ENCODE peak calls at places on chromosomes 2 and 18, in five cellular contexts. Q is A549, H is IMR-90, L is SK-N-SH, T is GM12878. G is an unnamed sample.

GRCh38 chr18:9008203-9008708 is 94.2 kb upstream of the NDUFV2 start:
- DNase-seq in Q (no peak), H (no peak), T (no peak), L (no peak), G (no peak)

GRCh38 chr2:126900646-126901319 is 2.1 kb downstream of the TEX51 start:
- DNase-seq in Q (no peak), L (no peak), H (no peak), T (no peak), G (no peak)

GRCh38 chr2:84881581-84882414 is 914 bp upstream of the TRABD2A start:
- DNase-seq in T (no peak), L (peak), H (peak), Q (peak), G (peak)

GRCh38 chr2:64325852-64326577 is 127.9 kb upstream of the LGALSL start:
- DNase-seq in T (peak), H (no peak), Q (no peak), L (no peak), G (no peak)

GRCh38 chr18:58176915-58177717 is 133.1 kb downstream of the NEDD4L start:
- DNase-seq in L (no peak), T (no peak), H (peak), Q (no peak), G (no peak)

GRCh38 chr2:166984797-166985196 is 96.5 kb downstream of the XIRP2 start:
- DNase-seq in T (no peak), H (peak), Q (no peak), L (no peak), G (no peak)

GRCh38 chr18:48153641-48154481 is 223.4 kb upstream of the SMAD2 start:
- DNase-seq in L (no peak), Q (no peak), H (no peak), T (no peak), G (no peak)

GRCh38 chr2:72007402-72007801 is 140.3 kb downstream of the CYP26B1 start:
- DNase-seq in L (no peak), H (no peak), T (no peak), Q (no peak), G (no peak)

GRCh38 chr2:75844651-75845050 is 133.9 kb upstream of the GCFC2 start:
- DNase-seq in Q (no peak), L (no peak), H (no peak), T (peak), G (no peak)

GRCh38 chr18:45621068-45621511 is 5.8 kb downstream of the SLC14A2 start:
- DNase-seq in L (peak), Q (peak), H (peak), T (no peak), G (peak)

GRCh38 chr2:217685255-217685605 is 317.6 kb downstream of the TNS1 start:
- DNase-seq in Q (peak), L (no peak), H (peak), T (no peak), G (no peak)

GRCh38 chr2:28941008-28941407 is 40.1 kb upstream of the TOGARAM2 start:
- DNase-seq in Q (no peak), L (no peak), H (no peak), T (no peak), G (no peak)

GRCh38 chr18:78242307-78242643 is 737.3 kb upstream of the SALL3 start:
- DNase-seq in Q (no peak), T (no peak), L (no peak), H (no peak), G (no peak)

GRCh38 chr2:13009027-13009426 is 292.3 kb downstream of the TRIB2 start:
- DNase-seq in Q (no peak), L (no peak), H (peak), T (no peak), G (no peak)

GRCh38 chr18:58046087-58046793 is 2.2 kb downstream of the NEDD4L start:
- DNase-seq in L (no peak), Q (no peak), H (no peak), T (no peak), G (no peak)

GRCh38 chr18:44700652-44701051 is 20.0 kb downstream of the SETBP1 start:
- DNase-seq in H (no peak), T (no peak), Q (no peak), L (no peak), G (no peak)

GRCh38 chr2:119064567-119064966 is 94.0 kb downstream of the C1QL2 start:
- DNase-seq in Q (no peak), L (no peak), T (no peak), H (no peak), G (no peak)

GRCh38 chr2:119531292-119531691 is 7.0 kb upstream of the SCTR start:
- DNase-seq in Q (no peak), H (no peak), T (no peak), L (no peak), G (no peak)

GRCh38 chr2:24409700-24410556 is 49.6 kb upstream of the ITSN2 start:
- DNase-seq in Q (peak), H (peak), L (peak), T (peak), G (peak)

GRCh38 chr2:121898483-121898882 is 143.0 kb downstream of the TSN start:
- DNase-seq in Q (no peak), L (no peak), H (peak), T (no peak), G (no peak)

GRCh38 chr2:66700181-66700686 is 265.3 kb downstream of the MEIS1 start:
- DNase-seq in L (no peak), Q (no peak), H (no peak), T (no peak), G (peak)

GRCh38 chr2:69166812-69167468 is 154.0 kb downstream of the ANTXR1 start:
- DNase-seq in L (no peak), Q (no peak), H (no peak), T (no peak), G (no peak)

GRCh38 chr2:26737221-26737620 is 26.9 kb upstream of the SLC35F6 start:
- DNase-seq in L (peak), H (no peak), T (no peak), Q (no peak), G (no peak)

GRCh38 chr2:67930156-67930555 is 132.6 kb downstream of the C1D start:
- DNase-seq in H (no peak), Q (no peak), T (no peak), L (no peak), G (no peak)

GRCh38 chr18:44679056-44679911 is 1.4 kb upstream of the SETBP1 start:
- DNase-seq in Q (peak), T (no peak), L (peak), H (peak), G (peak)

GRCh38 chr2:44163782-44164181 is 4.9 kb upstream of the PPM1B start:
- DNase-seq in T (no peak), H (no peak), L (no peak), Q (no peak), G (no peak)

GRCh38 chr2:182631299-182631698 is 84.8 kb upstream of the DNAJC10 start:
- DNase-seq in Q (no peak), T (no peak), L (no peak), H (no peak), G (no peak)

GRCh38 chr2:156005999-156006712 is 326.4 kb downstream of the NR4A2 start:
- DNase-seq in Q (no peak), T (no peak), L (no peak), H (no peak), G (no peak)
- TF ChIP-seq RCOR1 in Q (no peak), T (no peak), L (no peak), H (no peak), G (no peak)

DNA sequence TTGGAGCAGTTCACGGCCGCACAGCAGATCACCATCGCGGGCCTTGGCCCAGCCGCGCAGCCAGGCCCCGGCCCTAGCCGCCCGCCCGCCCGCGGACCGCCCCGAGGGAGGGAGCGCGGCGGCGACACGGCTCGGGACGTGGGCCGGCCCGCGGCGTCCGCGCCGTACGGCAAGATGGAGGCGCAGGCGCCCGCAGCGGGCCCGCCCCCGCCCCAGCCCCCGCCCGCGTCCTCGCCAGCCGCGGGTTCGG is at the start of gene THAP4:
- DNase-seq in H (no peak), T (no peak), L (peak), Q (no peak), G (peak)
- TF ChIP-seq RCOR1 in H (no peak), T (no peak), L (no peak), Q (no peak), G (no peak)

GRCh38 chr18:25229080-25229479 is 122.9 kb downstream of the ZNF521 start:
- DNase-seq in Q (no peak), L (peak), H (peak), T (no peak), G (peak)
- TF ChIP-seq RCOR1 in Q (no peak), L (peak), H (no peak), T (no peak), G (peak)

GRCh38 chr2:157302492-157303099 is 23.0 kb downstream of the ERMN start:
- DNase-seq in H (peak), L (peak), T (peak), Q (peak), G (peak)
- TF ChIP-seq RCOR1 in H (no peak), L (no peak), T (no peak), Q (no peak), G (no peak)

GRCh38 chr2:218880749-218881594 is at the start of gene WNT10A:
- DNase-seq in Q (no peak), L (peak), T (no peak), H (no peak), G (no peak)

GRCh38 chr2:218878486-218878885 is 2.2 kb upstream of the WNT10A start:
- DNase-seq in T (no peak), Q (no peak), L (no peak), H (no peak), G (no peak)

GRCh38 chr2:218881744-218882462 is 1.3 kb downstream of the WNT10A start:
- DNase-seq in L (peak), H (no peak), T (no peak), Q (no peak), G (no peak)

GRCh38 chr2:218878941-218879761 is 1.5 kb upstream of the WNT10A start:
- DNase-seq in L (peak), H (no peak), T (no peak), Q (no peak), G (no peak)

GRCh38 chr2:218879881-218880748 is 537 bp upstream of the WNT10A start:
- DNase-seq in T (peak), Q (no peak), L (peak), H (no peak), G (peak)
- TF ChIP-seq RCOR1 in T (no peak), Q (no peak), L (no peak), H (no peak), G (no peak)

GRCh38 chr18:21831413-21831831 is 90.8 kb downstream of the MIB1 start:
- DNase-seq in L (no peak), T (no peak), Q (no peak), H (peak), G (no peak)

GRCh38 chr18:21834301-21834660 is 93.7 kb downstream of the MIB1 start:
- DNase-seq in L (no peak), Q (no peak), H (peak), T (no peak), G (no peak)

GRCh38 chr18:21830533-21830932 is 89.9 kb downstream of the MIB1 start:
- DNase-seq in Q (no peak), T (no peak), L (no peak), H (no peak), G (no peak)

DNA sequence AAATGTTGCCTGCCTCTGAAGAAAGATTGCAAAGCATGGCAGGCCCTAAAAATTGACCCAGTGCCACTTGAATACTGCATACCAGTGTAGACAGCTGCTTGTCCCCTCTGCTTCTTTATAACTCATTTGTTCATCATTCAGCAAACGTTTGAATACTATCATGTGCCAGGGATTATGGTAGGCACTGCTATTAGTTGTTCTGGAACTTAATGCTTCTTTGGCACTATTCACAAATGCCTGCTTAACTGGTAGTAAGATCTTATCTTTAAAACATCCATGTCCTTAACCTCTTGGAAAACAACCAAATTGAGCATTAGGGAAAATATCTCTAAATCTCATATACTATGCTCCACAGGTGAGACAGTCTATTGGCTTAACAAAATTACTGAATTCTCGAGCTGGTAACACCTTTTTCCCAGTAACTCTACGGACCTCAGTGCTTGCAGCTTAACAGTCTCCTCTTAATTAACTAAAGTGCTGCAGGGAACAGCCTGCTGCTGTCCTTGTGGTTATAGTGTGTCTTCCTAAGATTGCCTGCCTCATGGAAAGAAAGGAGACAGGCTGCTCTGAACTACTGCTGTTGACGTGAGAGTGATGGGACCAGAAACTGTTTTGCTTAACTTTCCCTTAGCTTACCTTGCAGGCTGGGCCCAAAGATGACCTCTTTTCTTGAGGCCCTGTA is 93.2 kb downstream of the MIB1 start:
- DNase-seq in T (no peak), Q (no peak), L (peak), H (no peak), G (no peak)
- TF ChIP-seq RCOR1 in T (no peak), Q (no peak), L (no peak), H (no peak), G (no peak)

GRCh38 chr2:112706170-112706664 is 14.6 kb upstream of the NT5DC4 start:
- DNase-seq in H (peak), T (peak), Q (no peak), L (no peak), G (peak)

GRCh38 chr2:112710956-112711355 is 9.9 kb upstream of the NT5DC4 start:
- DNase-seq in H (no peak), L (no peak), T (no peak), Q (no peak), G (no peak)

GRCh38 chr2:112711356-112711755 is 9.5 kb upstream of the NT5DC4 start:
- DNase-seq in H (no peak), Q (no peak), T (no peak), L (no peak), G (no peak)

GRCh38 chr2:112709703-112710102 is 11.1 kb upstream of the NT5DC4 start:
- DNase-seq in T (no peak), Q (no peak), H (no peak), L (no peak), G (no peak)

DNA sequence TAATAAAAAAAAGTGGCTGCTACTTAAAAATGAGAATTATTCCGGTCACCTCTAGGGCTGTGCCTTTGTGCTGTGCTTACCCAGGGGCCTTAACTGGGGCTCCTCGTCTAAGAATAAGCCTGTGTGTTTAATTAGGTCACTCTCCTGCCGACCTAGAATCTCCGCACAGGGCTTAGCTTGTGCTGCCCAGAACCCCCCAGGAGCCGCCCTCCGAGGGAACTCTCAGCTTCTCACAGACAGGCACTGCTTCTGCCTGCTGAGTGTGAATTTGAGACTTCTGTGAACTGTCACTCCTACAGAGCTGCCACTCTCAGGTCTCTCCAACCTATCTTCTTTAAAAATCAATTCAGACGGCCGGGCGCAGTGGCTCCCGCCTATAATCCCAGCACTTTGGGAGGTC is 11.9 kb upstream of the NT5DC4 start:
- DNase-seq in Q (no peak), L (no peak), H (no peak), T (no peak), G (no peak)
- TF ChIP-seq RCOR1 in Q (no peak), L (no peak), H (no peak), T (no peak), G (no peak)

GRCh38 chr18:50665519-50665918 is 105.6 kb downstream of the MAPK4 start:
- DNase-seq in L (no peak), H (no peak), Q (no peak), T (no peak), G (no peak)

GRCh38 chr18:50662775-50663383 is 103.0 kb downstream of the MAPK4 start:
- DNase-seq in T (no peak), L (peak), H (no peak), Q (no peak), G (no peak)

GRCh38 chr18:50665015-50665414 is 105.1 kb downstream of the MAPK4 start:
- DNase-seq in T (no peak), Q (no peak), L (no peak), H (no peak), G (no peak)

GRCh38 chr18:50663626-50664441 is 103.9 kb downstream of the MAPK4 start:
- DNase-seq in L (no peak), Q (no peak), T (no peak), H (no peak), G (no peak)

GRCh38 chr18:50666536-50666935 is 106.6 kb downstream of the MAPK4 start:
- DNase-seq in Q (no peak), H (no peak), T (no peak), L (no peak), G (no peak)
- TF ChIP-seq RCOR1 in Q (no peak), H (no peak), T (no peak), L (no peak), G (no peak)

DNA sequence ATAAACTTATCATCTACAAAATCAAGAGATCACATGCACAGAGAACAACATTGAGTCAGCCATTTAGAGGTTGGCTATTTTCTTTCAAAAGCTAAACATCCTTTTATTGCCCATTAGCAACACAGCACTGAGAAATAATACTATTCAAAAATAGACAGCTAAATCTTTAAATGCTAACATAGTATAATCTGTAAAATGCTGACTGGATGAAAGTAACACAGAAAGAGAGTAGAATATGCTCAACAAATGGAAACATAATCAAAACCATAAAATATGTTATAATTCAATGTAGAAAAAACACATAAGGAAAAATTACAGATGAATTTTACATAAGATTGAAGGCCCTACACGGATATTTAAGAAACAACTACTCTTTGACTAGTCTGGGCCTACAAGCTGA is 56.5 kb upstream of the COL3A1 start:
- DNase-seq in T (no peak), H (no peak), L (no peak), Q (no peak), G (no peak)
- TF ChIP-seq RCOR1 in T (no peak), H (no peak), L (no peak), Q (no peak), G (no peak)

G was measured in K562.